ENCODE peak calls at places on chromosomes 16 and 17, in four cellular contexts. U is EH, K is Ammon's horn, G is dermis blood vessel endothelial cell. S is an unnamed sample.

GRCh38 chr17:35540589-35541404 is 3.3 kb upstream of the SLFN12L start:
- DNase-seq in K (peak; percentile 46), G (peak; percentile 87), U (peak; percentile 40), S (no peak)

GRCh38 chr17:77434136-77435114 is 293.7 kb downstream of the SEC14L1 start:
- DNase-seq in G (no peak), U (no peak), K (no peak), S (no peak)

GRCh38 chr16:86975445-86975844 is 341.7 kb downstream of the C16orf95 start:
- DNase-seq in G (peak; percentile 87), K (no peak), U (peak; percentile 93), S (no peak)

GRCh38 chr16:27463741-27464662 is 62.0 kb downstream of the IL21R start:
- DNase-seq in G (no peak), U (no peak), K (no peak), S (no peak)

GRCh38 chr17:45813051-45813731 is 29.1 kb downstream of the CRHR1 start:
- DNase-seq in U (peak; percentile 9), G (peak; percentile 30), K (peak; percentile 85), S (peak; percentile 69)

GRCh38 chr17:45129426-45129939 is 2.8 kb downstream of the PLCD3 start:
- DNase-seq in G (no peak), U (peak; percentile 70), K (no peak), S (no peak)

GRCh38 chr16:86834451-86835035 is 256.2 kb downstream of the FOXL1 start:
- DNase-seq in U (peak; percentile 76), G (peak; percentile 56), K (no peak), S (no peak)

GRCh38 chr16:87680272-87680644 is 78.0 kb downstream of the JPH3 start:
- DNase-seq in K (no peak), G (no peak), U (no peak), S (no peak)

GRCh38 chr16:57060323-57061083 is 31.9 kb upstream of the CPNE2 start:
- DNase-seq in K (no peak), G (no peak), U (no peak), S (no peak)

GRCh38 chr17:688100-688989 is 26.3 kb downstream of the VPS53 start:
- DNase-seq in G (peak; percentile 66), U (peak; percentile 47), K (no peak), S (no peak)

GRCh38 chr16:14529010-14529669 is 100.9 kb downstream of the PARN start:
- DNase-seq in U (peak; percentile 91), G (peak; percentile 94), K (peak; percentile 91), S (peak; percentile 82)

GRCh38 chr16:22183335-22183734 is 21.0 kb downstream of the SDR42E2 start:
- DNase-seq in G (no peak), K (no peak), U (no peak), S (no peak)

GRCh38 chr16:3182608-3183444 is 5.2 kb upstream of the OR1F1 start:
- DNase-seq in K (no peak), G (peak; percentile 60), U (peak; percentile 74), S (no peak)

GRCh38 chr17:81018044-81018802 is 16.7 kb upstream of the BAIAP2 start:
- DNase-seq in K (peak; percentile 19), U (peak; percentile 74), G (peak; percentile 47), S (no peak)

GRCh38 chr16:54403580-54403979 is 117.0 kb upstream of the IRX3 start:
- DNase-seq in G (no peak), K (no peak), U (no peak), S (no peak)

GRCh38 chr17:35709874-35710273 is 21.6 kb upstream of the RASL10B start:
- DNase-seq in G (no peak), U (peak; percentile 45), K (peak; percentile 47), S (no peak)

GRCh38 chr17:13518271-13519000 is 83.3 kb downstream of the HS3ST3A1 start:
- DNase-seq in U (peak; percentile 47), G (no peak), K (no peak), S (no peak)

GRCh38 chr16:2486645-2487516 is 12.0 kb downstream of the TBC1D24 start:
- DNase-seq in U (peak; percentile 52), K (peak; percentile 82), G (peak; percentile 27), S (no peak)

GRCh38 chr17:28949185-28950016 is 1.9 kb downstream of the PHF12 start:
- DNase-seq in G (peak; percentile 64), K (peak; percentile 71), U (peak; percentile 78), S (peak; percentile 68)

S was measured in globus pallidus.